ENCODE peak calls at places on chromosomes 1 and 21, in ten cellular contexts. S, T, K, Y, G, Q, U, F, B and P are unnamed samples.

GRCh38 chr1:93692983-93693591 is 11.4 kb upstream of the BCAR3 start:
- DNase-seq in F (no peak), K (peak), G (no peak), T (peak), Y (no peak), Q (peak), B (no peak), U (no peak), S (peak), P (peak)

GRCh38 chr21:40568756-40569155 is 278.2 kb downstream of the DSCAM start:
- DNase-seq in S (no peak), U (no peak), G (no peak), B (no peak), T (no peak), F (no peak), Y (no peak), K (no peak), Q (no peak), P (no peak)

GRCh38 chr1:41469706-41470105 is 14.8 kb downstream of the EDN2 start:
- DNase-seq in Y (no peak), F (no peak), S (no peak), K (no peak), G (no peak), B (no peak), Q (no peak), U (no peak), T (no peak), P (no peak)

GRCh38 chr1:54487571-54488050 is 60.4 kb upstream of the ACOT11 start:
- DNase-seq in Y (no peak), G (peak), B (peak), F (peak), T (no peak), K (no peak), U (peak), Q (no peak), S (no peak), P (no peak)

GRCh38 chr1:109089242-109090015 is 1.1 kb upstream of the TMEM167B start:
- DNase-seq in Y (peak), Q (no peak), F (peak), B (peak), G (peak), S (peak), T (peak), U (peak), K (no peak), P (peak)

GRCh38 chr1:212161231-212161781 is 123.9 kb upstream of the PPP2R5A start:
- DNase-seq in S (peak), Q (no peak), U (no peak), F (no peak), K (peak), Y (no peak), B (no peak), T (peak), G (no peak), P (peak)

GRCh38 chr1:215665212-215665611 is 98.1 kb downstream of the KCTD3 start:
- DNase-seq in U (no peak), K (peak), Q (no peak), G (no peak), F (no peak), B (no peak), S (peak), Y (no peak), T (peak), P (no peak)

GRCh38 chr1:18994381-18994780 is 37.9 kb upstream of the IFFO2 start:
- DNase-seq in T (no peak), U (no peak), F (no peak), Q (no peak), S (no peak), Y (no peak), G (no peak), K (no peak), B (no peak), P (no peak)

GRCh38 chr1:199173356-199173755 is 534.5 kb downstream of the PTPRC start:
- DNase-seq in Y (no peak), F (no peak), G (no peak), U (no peak), T (peak), S (no peak), K (no peak), Q (no peak), B (no peak), P (no peak)

GRCh38 chr1:50129201-50129600 is 20.5 kb downstream of the ELAVL4 start:
- DNase-seq in K (no peak), Q (no peak), F (no peak), G (no peak), B (no peak), T (no peak), U (no peak), Y (no peak), S (no peak), P (no peak)

GRCh38 chr1:6365047-6365446 is 28.5 kb downstream of the ACOT7 start:
- DNase-seq in K (no peak), S (no peak), Q (no peak), T (no peak), F (no peak), B (no peak), G (no peak), U (no peak), Y (no peak), P (no peak)

GRCh38 chr1:109312978-109313775 is 6.4 kb upstream of the MYBPHL start:
- DNase-seq in B (no peak), Q (no peak), S (peak), F (peak), Y (no peak), T (no peak), K (no peak), G (no peak), U (no peak), P (no peak)

GRCh38 chr1:27341525-27342252 is at the start of gene SYTL1:
- DNase-seq in U (no peak), F (peak), B (peak), S (peak), Y (peak), K (peak), G (peak), T (peak), Q (no peak), P (peak)

GRCh38 chr1:211501671-211502413 is 9.9 kb upstream of the RD3 start:
- DNase-seq in U (no peak), G (no peak), T (no peak), Q (no peak), Y (no peak), K (no peak), F (no peak), S (peak), B (no peak), P (no peak)

GRCh38 chr1:164611754-164612642 is 53.0 kb downstream of the PBX1 start:
- DNase-seq in S (peak), K (peak), Y (peak), G (peak), T (peak), Q (peak), U (no peak), B (peak), F (no peak), P (peak)

GRCh38 chr21:39454949-39455668 is 3.3 kb downstream of the SH3BGR start:
- DNase-seq in T (no peak), U (no peak), Q (no peak), G (no peak), S (no peak), B (no peak), K (no peak), Y (no peak), F (no peak), P (no peak)

GRCh38 chr21:39452207-39452964 is 616 bp downstream of the SH3BGR start:
- DNase-seq in U (no peak), T (peak), B (no peak), F (no peak), Q (no peak), S (peak), G (no peak), K (no peak), Y (no peak), P (no peak)

GRCh38 chr21:39452965-39453332 is 1.2 kb downstream of the SH3BGR start:
- DNase-seq in F (no peak), U (no peak), T (no peak), B (peak), G (no peak), Y (no peak), Q (no peak), S (no peak), K (no peak), P (no peak)

GRCh38 chr21:39453571-39454179 is 1.9 kb downstream of the SH3BGR start:
- DNase-seq in G (no peak), F (no peak), K (no peak), B (no peak), T (no peak), Y (no peak), Q (no peak), S (no peak), U (no peak), P (no peak)

GRCh38 chr21:39451332-39452206 is at the start of gene SH3BGR:
- DNase-seq in S (peak), U (peak), Q (no peak), F (peak), B (peak), G (peak), T (no peak), Y (peak), K (no peak), P (peak)
- H3K27ac ChIP-seq in S (peak), U (peak), Q (no peak), F (peak), B (no peak), G (peak), T (no peak), Y (peak), K (no peak), P (no peak)

DNA sequence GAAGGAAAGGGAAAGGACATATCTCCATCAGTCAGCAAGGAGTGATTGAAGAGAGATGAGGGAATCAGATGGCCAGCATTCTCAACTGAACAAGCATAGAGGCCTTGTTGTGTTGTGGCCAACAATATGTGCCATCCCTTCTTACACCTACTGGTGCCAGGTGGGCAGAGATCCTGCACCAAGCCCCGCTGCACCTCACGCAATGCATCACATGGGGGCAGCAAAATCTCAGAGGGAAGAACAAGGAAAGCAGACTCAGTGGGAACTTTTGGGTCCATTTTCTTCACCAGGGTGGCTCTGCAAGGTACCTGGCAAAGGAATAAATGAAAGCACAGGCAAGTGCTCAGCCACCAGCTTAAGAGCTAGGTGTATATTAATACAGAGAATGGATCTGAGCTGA is 33.2 kb downstream of the HSD3B2 start:
- DNase-seq in G (no peak), Y (no peak), T (no peak), F (no peak), Q (no peak), B (peak), K (no peak), S (no peak), U (no peak), P (no peak)
- TF ChIP-seq CTCF in G (no peak), Y (no peak), T (no peak), F (no peak), Q (peak), B (peak), K (no peak), S (peak), U (no peak), P (no peak)

GRCh38 chr1:66374148-66374547 is 159.8 kb upstream of the SGIP1 start:
- DNase-seq in T (no peak), F (no peak), K (no peak), U (no peak), G (no peak), Y (no peak), B (no peak), Q (no peak), S (peak), P (no peak)

GRCh38 chr1:66373072-66373685 is 160.8 kb upstream of the SGIP1 start:
- DNase-seq in K (no peak), Q (no peak), B (no peak), G (no peak), S (no peak), F (no peak), Y (no peak), T (no peak), U (no peak), P (no peak)

GRCh38 chr1:66372522-66373071 is 161.4 kb upstream of the SGIP1 start:
- DNase-seq in S (no peak), F (no peak), Q (no peak), K (no peak), U (no peak), T (no peak), B (no peak), G (no peak), Y (no peak), P (no peak)

GRCh38 chr1:66375125-66375524 is 158.8 kb upstream of the SGIP1 start:
- DNase-seq in U (no peak), Y (no peak), S (peak), G (no peak), T (no peak), F (no peak), K (no peak), B (no peak), Q (no peak), P (no peak)

DNA sequence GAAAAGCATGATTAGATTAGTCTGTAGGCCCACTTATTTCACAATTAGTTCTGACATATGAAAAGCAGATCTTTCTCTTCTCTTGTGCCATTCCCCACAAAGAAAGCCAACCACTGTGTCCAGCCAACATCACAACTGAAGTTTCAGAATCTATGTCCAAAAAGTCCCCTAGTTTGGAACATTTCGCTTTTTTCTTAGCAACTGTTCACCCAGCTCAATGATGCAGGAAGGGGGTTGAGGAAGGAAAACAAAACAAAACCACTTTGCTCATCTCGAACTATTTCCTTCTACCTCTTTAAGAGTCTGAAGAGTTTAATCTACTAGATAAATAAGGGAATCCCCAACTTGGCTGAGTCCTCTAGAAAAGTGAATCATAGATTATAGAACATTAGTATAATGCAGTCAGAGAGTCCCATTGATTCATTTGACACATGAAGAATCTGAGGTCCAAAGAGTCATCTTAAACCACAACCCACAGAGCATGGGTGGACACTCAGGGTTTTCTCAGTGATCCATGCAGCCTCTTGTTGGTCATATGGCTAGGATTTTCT is 159.3 kb upstream of the SGIP1 start:
- DNase-seq in S (peak), K (peak), B (no peak), T (peak), G (no peak), U (no peak), Q (no peak), F (no peak), Y (no peak), P (peak)
- H3K27ac ChIP-seq in S (no peak), K (peak), B (no peak), T (no peak), G (no peak), U (peak), Q (no peak), F (peak), Y (peak), P (no peak)

GRCh38 chr1:208461680-208462079 is 217.5 kb upstream of the PLXNA2 start:
- DNase-seq in T (no peak), G (no peak), B (peak), K (no peak), U (no peak), S (no peak), Q (no peak), Y (no peak), F (no peak), P (peak)
- TF ChIP-seq CTCF in T (no peak), G (no peak), B (peak), K (no peak), U (no peak), S (no peak), Q (no peak), Y (no peak), F (no peak), P (no peak)